ENCODE peak calls at places on chromosome 17, in eight cellular contexts. I is Peyer's patch, G is spleen, W is esophagus squamous epithelium, N is tibial nerve, D is IMR-90, P is adrenal gland, T is A549. U is an unnamed sample.

GRCh38 chr17:63173450-63173849 is 207.4 kb downstream of the TANC2 start:
- DNase-seq in W (no peak), N (no peak), I (no peak), D (no peak), T (no peak), P (no peak), G (no peak), U (no peak)

GRCh38 chr17:71964559-71964958 is 156.3 kb upstream of the SOX9 start:
- DNase-seq in W (no peak), D (no peak), T (no peak), G (no peak), N (no peak), P (no peak), I (no peak), U (no peak)

GRCh38 chr17:28953444-28954118 is 2.3 kb upstream of the PHF12 start:
- DNase-seq in P (peak), W (no peak), N (no peak), D (peak), T (peak), I (peak), G (no peak), U (no peak)

GRCh38 chr17:58335061-58335731 is 6.6 kb upstream of the TSPOAP1 start:
- DNase-seq in W (no peak), N (no peak), I (peak), D (no peak), P (peak), T (no peak), G (peak), U (no peak)

GRCh38 chr17:69567130-69567529 is 152.6 kb downstream of the MAP2K6 start:
- DNase-seq in G (no peak), T (no peak), I (no peak), D (peak), P (no peak), W (no peak), N (no peak), U (no peak)

GRCh38 chr17:57947369-57947768 is 7.8 kb downstream of the CUEDC1 start:
- DNase-seq in D (no peak), G (no peak), W (no peak), N (no peak), I (no peak), T (no peak), P (no peak), U (no peak)

GRCh38 chr17:31900877-31901276 is 631 bp downstream of the UTP6 start:
- DNase-seq in I (no peak), D (peak), T (no peak), N (no peak), P (no peak), G (no peak), W (no peak), U (no peak)

GRCh38 chr17:29143894-29144293 is 36.3 kb downstream of the MYO18A start:
- DNase-seq in W (no peak), T (peak), D (peak), P (peak), I (no peak), G (no peak), N (no peak), U (no peak)

GRCh38 chr17:69358688-69359596 is 32.0 kb upstream of the ABCA5 start:
- DNase-seq in W (no peak), I (no peak), D (no peak), T (peak), G (no peak), P (no peak), N (no peak), U (no peak)

GRCh38 chr17:58189436-58190146 is 2.9 kb upstream of the EPX start:
- DNase-seq in N (no peak), D (peak), G (no peak), P (peak), T (peak), W (no peak), I (no peak), U (peak)

GRCh38 chr17:32192379-32192778 is 50.1 kb downstream of the RHOT1 start:
- DNase-seq in N (no peak), T (no peak), I (no peak), W (no peak), P (no peak), D (peak), G (no peak), U (peak)

GRCh38 chr17:40071720-40072480 is 9.1 kb downstream of the THRA start:
- DNase-seq in D (no peak), N (peak), T (peak), W (no peak), G (no peak), P (peak), I (no peak), U (no peak)

GRCh38 chr17:15490634-15491261 is 23.3 kb upstream of the CDRT4 start:
- DNase-seq in D (peak), T (no peak), G (peak), P (peak), N (peak), I (no peak), W (no peak), U (peak)

GRCh38 chr17:57099165-57099564 is 14.1 kb downstream of the AKAP1 start:
- DNase-seq in G (no peak), W (no peak), I (no peak), P (no peak), N (no peak), D (no peak), T (no peak), U (no peak)

GRCh38 chr17:72945468-72945867 is 147.0 kb downstream of the SLC39A11 start:
- DNase-seq in I (no peak), G (no peak), N (no peak), T (no peak), W (no peak), D (no peak), P (no peak), U (no peak)

GRCh38 chr17:44308865-44309264 is 464 bp downstream of the RUNDC3A start:
- DNase-seq in T (no peak), G (peak), N (no peak), P (peak), D (no peak), I (no peak), W (no peak), U (no peak)

GRCh38 chr17:64529221-64529620 is 22.4 kb downstream of the CEP95 start:
- DNase-seq in I (no peak), N (no peak), P (no peak), T (no peak), W (no peak), G (no peak), D (no peak), U (no peak)

GRCh38 chr17:74367206-74367605 is at the start of gene GPR142:
- DNase-seq in N (no peak), I (no peak), W (no peak), G (no peak), D (no peak), T (no peak), P (no peak), U (no peak)

GRCh38 chr17:46727572-46728348 is 90.7 kb downstream of the WNT3 start:
- DNase-seq in G (no peak), W (no peak), N (no peak), D (peak), I (no peak), P (no peak), T (peak), U (peak)

GRCh38 chr17:40490289-40490853 is 11.1 kb downstream of the TNS4 start:
- DNase-seq in T (peak), G (no peak), D (peak), N (peak), P (peak), I (no peak), W (no peak), U (no peak)

GRCh38 chr17:80092959-80093358 is 8.4 kb upstream of the GAA start:
- DNase-seq in N (no peak), P (no peak), W (no peak), D (no peak), G (peak), T (no peak), I (no peak), U (no peak)

GRCh38 chr17:69608808-69609494 is 194.5 kb downstream of the MAP2K6 start:
- DNase-seq in I (no peak), P (peak), T (peak), N (no peak), W (no peak), G (no peak), D (peak), U (peak)

GRCh38 chr17:55897301-55897700 is 146.4 kb downstream of the PCTP start:
- DNase-seq in G (no peak), W (no peak), I (no peak), D (no peak), P (no peak), N (no peak), T (no peak), U (no peak)

GRCh38 chr17:39139137-39139516 is 12.3 kb downstream of the PLXDC1 start:
- DNase-seq in N (no peak), P (no peak), W (no peak), T (no peak), D (peak), I (no peak), G (no peak), U (peak)

GRCh38 chr17:12195418-12195817 is 174.7 kb downstream of the MAP2K4 start:
- DNase-seq in T (no peak), N (no peak), P (no peak), G (no peak), W (no peak), I (no peak), D (no peak), U (no peak)

GRCh38 chr17:33864758-33865229 is 390.3 kb upstream of the CCL2 start:
- DNase-seq in D (no peak), T (no peak), P (no peak), N (no peak), I (no peak), G (no peak), W (no peak), U (no peak)

GRCh38 chr17:49748791-49749190 is 15.1 kb downstream of the FAM117A start:
- DNase-seq in I (peak), T (no peak), D (no peak), G (no peak), W (no peak), N (no peak), P (no peak), U (no peak)

GRCh38 chr17:53234138-53234537 is 588.6 kb upstream of the KIF2B start:
- DNase-seq in P (no peak), G (no peak), N (no peak), T (no peak), D (no peak), W (no peak), I (no peak), U (no peak)

GRCh38 chr17:68955181-68955841 is at the start of gene ABCA8:
- DNase-seq in D (peak), P (peak), W (no peak), G (no peak), N (peak), T (peak), I (no peak), U (no peak)

DNA sequence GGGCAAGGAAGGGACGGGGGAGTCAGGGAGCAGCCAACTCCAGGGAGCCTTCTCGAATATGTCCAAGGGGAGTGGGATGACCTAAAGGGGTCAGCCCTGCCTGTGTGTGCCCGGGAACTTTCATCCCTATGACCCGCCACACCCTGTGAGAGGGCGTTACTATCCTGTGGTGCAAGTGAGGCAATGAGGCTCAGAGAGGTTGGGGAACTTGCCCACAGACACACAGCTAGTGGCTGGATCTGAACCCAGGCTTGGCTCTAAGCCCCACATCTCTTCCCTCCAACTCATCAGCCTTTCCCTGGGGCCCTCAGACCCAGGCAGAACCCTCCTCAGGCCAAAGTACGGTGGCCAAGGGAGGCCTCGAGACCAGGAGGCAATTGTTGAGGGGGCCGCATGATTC is 23.2 kb downstream of the JUP start:
- DNase-seq in P (no peak), G (no peak), T (no peak), I (no peak), W (no peak), D (no peak), N (no peak), U (no peak)
- TF ChIP-seq POLR2A in P (no peak), G (no peak), T (no peak), I (no peak), W (no peak), D (no peak), N (no peak), U (no peak)

DNA sequence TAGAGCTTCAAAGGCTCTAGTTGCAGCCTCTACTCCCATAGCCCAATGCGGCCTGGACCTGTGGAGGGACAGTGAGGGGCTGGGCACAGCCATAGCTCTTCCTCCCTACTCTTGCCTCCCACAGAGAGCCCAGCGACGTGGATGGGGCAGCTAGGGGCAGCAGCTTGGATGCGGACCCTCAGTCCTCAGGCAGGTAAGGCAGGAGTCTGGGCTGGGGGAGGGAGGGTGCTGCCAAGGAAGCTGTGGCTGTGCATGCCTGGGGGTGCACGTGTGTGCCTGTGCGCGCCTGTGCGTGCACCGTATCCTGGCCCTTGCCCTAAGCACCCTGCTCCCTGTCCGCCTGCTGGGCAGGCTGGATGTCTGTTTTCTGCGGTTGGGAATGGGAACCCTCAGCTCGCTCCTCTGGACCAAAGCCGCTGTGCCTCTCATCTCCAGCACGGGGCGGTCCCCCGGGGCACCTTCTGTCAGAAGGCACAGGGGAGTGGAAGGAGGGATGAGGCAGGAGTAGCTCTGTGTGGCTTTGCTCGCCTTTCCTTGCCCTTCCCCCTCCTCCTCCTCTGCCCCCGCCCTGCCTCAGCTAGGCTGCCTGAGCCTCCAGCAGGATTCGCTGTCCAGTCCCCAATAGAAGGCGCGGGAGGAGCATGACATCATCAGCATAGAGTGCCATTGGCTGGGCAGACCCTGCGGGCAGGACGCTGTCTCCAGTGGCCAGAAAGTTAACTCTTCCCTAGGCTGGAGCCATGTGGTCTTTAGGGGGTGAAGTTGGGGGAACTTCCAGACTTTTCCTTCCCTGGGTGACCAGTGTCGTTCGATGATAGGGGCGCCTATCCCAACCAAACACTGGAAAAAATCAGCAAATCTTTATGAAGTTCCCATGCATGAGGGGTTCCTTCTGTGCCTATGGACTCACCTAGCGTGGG is 797 bp downstream of the PRCD start:
- DNase-seq in W (no peak), I (peak), T (peak), G (peak), N (peak), D (peak), P (peak), U (peak)
- TF ChIP-seq POLR2A in W (no peak), I (no peak), T (peak), G (no peak), N (peak), D (no peak), P (no peak), U (peak)

DNA sequence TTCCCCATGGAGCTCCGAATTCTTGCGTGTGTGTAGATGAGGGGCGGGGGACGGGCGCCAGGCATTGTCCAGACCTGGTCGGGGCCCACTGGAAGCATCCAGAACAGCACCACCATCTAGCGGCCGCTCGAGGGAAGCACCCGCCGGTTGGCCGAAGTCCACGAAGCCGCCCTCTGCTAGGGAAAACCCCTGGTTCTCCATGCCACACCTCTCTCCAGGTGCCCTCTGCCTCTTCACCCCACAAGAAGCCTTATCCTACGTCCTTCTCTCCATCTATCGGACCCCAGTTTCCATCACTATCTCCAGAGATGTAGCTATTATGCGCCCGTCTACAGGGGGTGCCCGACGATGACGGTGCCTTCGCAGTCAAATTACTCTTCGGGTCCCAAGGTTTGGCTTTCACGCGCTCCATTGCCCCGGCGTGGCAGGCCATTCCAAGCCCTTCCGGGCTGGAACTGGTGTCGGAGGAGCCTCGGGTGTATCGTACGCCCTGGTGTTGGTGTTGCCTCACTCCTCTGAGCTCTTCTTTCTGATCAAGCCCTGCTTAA is 617 bp upstream of the SENP3 start:
- DNase-seq in N (peak), I (peak), P (peak), D (peak), W (no peak), T (peak), G (peak), U (peak)
- TF ChIP-seq POLR2A in N (no peak), I (peak), P (no peak), D (no peak), W (no peak), T (peak), G (no peak), U (peak)

GRCh38 chr17:76557368-76558209 is 17.7 kb downstream of the PRCD start:
- DNase-seq in P (peak), W (peak), N (peak), G (peak), I (peak), T (peak), D (peak), U (peak)
- TF ChIP-seq POLR2A in P (peak), W (no peak), N (peak), G (no peak), I (peak), T (peak), D (peak), U (peak)

DNA sequence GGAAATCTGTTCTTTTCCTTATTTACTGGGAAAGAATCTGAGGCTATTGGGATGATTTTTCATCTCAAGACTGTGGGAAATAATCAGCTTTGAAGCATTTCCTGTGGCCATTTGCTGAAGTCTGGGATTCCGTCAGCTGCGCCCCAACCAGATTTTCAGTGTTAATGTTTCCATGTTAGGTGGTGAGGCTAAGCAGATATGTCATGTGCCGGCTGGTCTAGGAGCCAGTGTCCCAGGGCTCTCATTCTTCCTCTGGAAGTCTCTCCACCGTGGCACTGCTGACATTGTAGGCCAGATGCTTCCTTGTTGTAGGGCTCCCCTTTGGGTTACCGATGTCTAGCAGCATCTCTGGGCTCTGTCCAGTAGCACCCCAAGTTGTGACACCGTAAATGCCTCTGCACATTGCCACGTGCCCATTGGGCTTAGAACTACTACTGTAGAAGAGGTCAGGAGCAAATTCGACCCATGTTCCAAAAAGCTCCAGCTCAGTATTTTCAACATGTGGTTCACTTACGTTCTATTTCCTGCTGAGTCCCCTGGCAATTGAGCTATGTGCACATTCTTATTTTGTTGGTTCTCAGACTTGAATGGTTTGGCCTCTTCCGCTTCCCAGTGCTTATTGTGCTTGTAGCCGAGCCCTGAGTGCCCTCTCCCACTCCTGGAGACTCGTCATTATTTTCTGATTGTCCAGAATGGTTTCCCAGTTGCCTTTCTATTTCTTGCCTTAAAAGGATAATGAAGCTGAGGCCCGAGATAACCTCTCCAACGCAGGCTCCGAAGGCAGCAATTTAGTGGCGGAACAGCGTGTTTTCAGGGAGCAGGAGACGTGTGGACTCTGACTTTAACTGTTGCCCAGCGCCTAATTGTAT is 82.2 kb downstream of the SPECC1 start:
- DNase-seq in G (no peak), W (no peak), N (peak), P (peak), T (no peak), D (no peak), I (no peak), U (no peak)
- TF ChIP-seq POLR2A in G (no peak), W (no peak), N (no peak), P (no peak), T (no peak), D (no peak), I (no peak), U (no peak)

GRCh38 chr17:5077781-5078105 is 524 bp upstream of the ZFP3 start:
- DNase-seq in G (no peak), N (no peak), P (no peak), W (no peak), D (no peak), T (no peak), I (no peak), U (no peak)

GRCh38 chr17:5080591-5080990 is 2.3 kb downstream of the ZFP3 start:
- DNase-seq in I (no peak), D (no peak), W (no peak), N (no peak), T (no peak), G (no peak), P (no peak), U (no peak)

DNA sequence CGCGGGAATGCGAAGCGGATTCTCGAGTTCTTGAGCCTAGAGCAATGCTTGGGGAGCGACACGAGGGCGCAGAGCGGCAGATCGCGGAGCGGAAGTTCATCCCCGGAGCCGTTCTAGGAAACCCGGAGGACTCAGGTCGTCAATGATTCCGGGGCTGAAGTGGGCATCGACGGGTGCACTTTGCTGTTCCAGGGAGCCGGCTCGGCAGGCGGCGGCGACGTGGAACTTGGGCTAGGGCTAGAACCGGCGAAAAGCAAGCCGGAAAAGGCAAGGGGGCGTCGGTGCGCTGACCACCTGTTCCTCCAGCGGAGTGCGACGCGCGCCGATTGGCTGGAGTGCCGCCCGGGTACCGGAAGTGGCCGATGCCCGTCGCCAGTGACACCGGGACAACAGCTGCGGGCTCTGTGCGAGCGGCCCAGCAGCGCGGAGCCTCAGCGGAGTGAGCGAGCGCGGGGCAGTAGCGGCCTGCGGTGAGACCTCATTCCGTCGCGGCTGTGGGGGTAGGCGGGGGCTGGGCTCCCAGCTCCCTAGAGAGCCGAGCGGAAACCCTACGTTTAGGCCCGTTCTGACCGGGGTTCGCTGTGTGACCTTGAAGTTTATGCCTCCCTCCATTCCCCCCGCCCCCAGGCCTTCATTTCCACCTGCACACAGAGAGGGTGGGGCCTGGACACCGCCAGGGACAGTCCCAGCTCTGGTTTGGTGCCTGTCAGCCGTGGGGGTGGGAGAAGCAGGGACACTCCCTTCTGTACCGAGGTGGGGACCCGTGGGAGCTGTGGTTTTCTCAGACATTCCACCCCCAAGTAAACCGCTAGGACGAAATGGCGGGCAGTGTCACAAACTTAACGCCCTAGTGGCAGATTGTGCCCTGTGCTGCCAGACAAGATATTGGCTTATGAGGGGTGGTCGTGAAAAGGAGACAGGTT is at the start of gene ZFP3:
- DNase-seq in D (peak), G (peak), W (peak), T (peak), P (peak), N (peak), I (peak), U (no peak)
- TF ChIP-seq POLR2A in D (no peak), G (no peak), W (no peak), T (peak), P (peak), N (no peak), I (peak), U (peak)

U was measured in H54.